ENCODE peak calls at places on chromosomes 1 and 21, in four cellular contexts. One of them, this sample, is unnamed.

GRCh38 chr1:56453722-56454078 is 125.7 kb downstream of the PLPP3 start:
- DNase-seq in stimulated activated naive CD4-positive, alpha-beta T cell: no peak
- DNase-seq in EL: no peak
- DNase-seq in effector memory CD4-positive, alpha-beta T cell: no peak
- DNase-seq in this sample: no peak

GRCh38 chr1:7586031-7586941 is 184.8 kb upstream of the VAMP3 start:
- DNase-seq in stimulated activated naive CD4-positive, alpha-beta T cell: no peak
- DNase-seq in EL: no peak
- DNase-seq in effector memory CD4-positive, alpha-beta T cell: no peak
- DNase-seq in this sample: no peak

GRCh38 chr21:42187976-42188653 is 30.8 kb upstream of the ABCG1 start:
- DNase-seq in stimulated activated naive CD4-positive, alpha-beta T cell: peak
- DNase-seq in EL: peak
- DNase-seq in effector memory CD4-positive, alpha-beta T cell: peak
- DNase-seq in this sample: peak

GRCh38 chr1:7379445-7379971 is 391.6 kb upstream of the VAMP3 start:
- DNase-seq in stimulated activated naive CD4-positive, alpha-beta T cell: no peak
- DNase-seq in EL: peak
- DNase-seq in effector memory CD4-positive, alpha-beta T cell: no peak
- DNase-seq in this sample: peak

GRCh38 chr1:233113713-233114028 is 163.3 kb downstream of the NTPCR start:
- DNase-seq in stimulated activated naive CD4-positive, alpha-beta T cell: no peak
- DNase-seq in EL: no peak
- DNase-seq in effector memory CD4-positive, alpha-beta T cell: no peak
- DNase-seq in this sample: no peak

GRCh38 chr1:225424562-225425210 is 3.2 kb downstream of the LBR start:
- DNase-seq in stimulated activated naive CD4-positive, alpha-beta T cell: no peak
- DNase-seq in EL: peak
- DNase-seq in effector memory CD4-positive, alpha-beta T cell: no peak
- DNase-seq in this sample: peak

GRCh38 chr1:188249813-188250212 is 1421.1 kb downstream of the PLA2G4A start:
- DNase-seq in stimulated activated naive CD4-positive, alpha-beta T cell: no peak
- DNase-seq in EL: peak
- DNase-seq in effector memory CD4-positive, alpha-beta T cell: no peak
- DNase-seq in this sample: no peak

GRCh38 chr21:34126269-34126668 is 52.9 kb downstream of the MRPS6 start:
- DNase-seq in stimulated activated naive CD4-positive, alpha-beta T cell: peak
- DNase-seq in EL: peak
- DNase-seq in effector memory CD4-positive, alpha-beta T cell: no peak
- DNase-seq in this sample: no peak

GRCh38 chr1:228345201-228345930 is 61.3 kb downstream of the TRIM11 start:
- DNase-seq in stimulated activated naive CD4-positive, alpha-beta T cell: no peak
- DNase-seq in EL: no peak
- DNase-seq in effector memory CD4-positive, alpha-beta T cell: no peak
- DNase-seq in this sample: no peak

GRCh38 chr1:208219659-208220282 is 24.4 kb downstream of the PLXNA2 start:
- DNase-seq in stimulated activated naive CD4-positive, alpha-beta T cell: no peak
- DNase-seq in EL: peak
- DNase-seq in effector memory CD4-positive, alpha-beta T cell: no peak
- DNase-seq in this sample: peak

GRCh38 chr1:81666586-81666985 is 134.1 kb upstream of the ADGRL2 start:
- DNase-seq in stimulated activated naive CD4-positive, alpha-beta T cell: no peak
- DNase-seq in EL: peak
- DNase-seq in effector memory CD4-positive, alpha-beta T cell: no peak
- DNase-seq in this sample: no peak

GRCh38 chr1:209929751-209930150 is 8.3 kb upstream of the SYT14 start:
- DNase-seq in stimulated activated naive CD4-positive, alpha-beta T cell: no peak
- DNase-seq in EL: peak
- DNase-seq in effector memory CD4-positive, alpha-beta T cell: no peak
- DNase-seq in this sample: no peak

GRCh38 chr1:100347009-100347966 is 5.0 kb upstream of the CDC14A start:
- DNase-seq in stimulated activated naive CD4-positive, alpha-beta T cell: no peak
- DNase-seq in EL: peak
- DNase-seq in effector memory CD4-positive, alpha-beta T cell: no peak
- DNase-seq in this sample: peak

GRCh38 chr21:37575536-37576083 is 209.0 kb downstream of the DYRK1A start:
- DNase-seq in stimulated activated naive CD4-positive, alpha-beta T cell: no peak
- DNase-seq in EL: no peak
- DNase-seq in effector memory CD4-positive, alpha-beta T cell: no peak
- DNase-seq in this sample: no peak

GRCh38 chr1:97277891-97278662 is 556.5 kb downstream of the PTBP2 start:
- DNase-seq in stimulated activated naive CD4-positive, alpha-beta T cell: no peak
- DNase-seq in EL: peak
- DNase-seq in effector memory CD4-positive, alpha-beta T cell: no peak
- DNase-seq in this sample: peak

GRCh38 chr1:59570524-59570923 is 244.2 kb upstream of the HOOK1 start:
- DNase-seq in stimulated activated naive CD4-positive, alpha-beta T cell: peak
- DNase-seq in EL: no peak
- DNase-seq in effector memory CD4-positive, alpha-beta T cell: peak
- DNase-seq in this sample: peak

GRCh38 chr1:47302472-47302871 is 11.5 kb downstream of the STIL start:
- DNase-seq in stimulated activated naive CD4-positive, alpha-beta T cell: no peak
- DNase-seq in EL: no peak
- DNase-seq in effector memory CD4-positive, alpha-beta T cell: no peak
- DNase-seq in this sample: no peak

GRCh38 chr1:176066709-176067108 is 140.4 kb downstream of the COP1 start:
- DNase-seq in stimulated activated naive CD4-positive, alpha-beta T cell: no peak
- DNase-seq in EL: no peak
- DNase-seq in effector memory CD4-positive, alpha-beta T cell: no peak
- DNase-seq in this sample: no peak

GRCh38 chr21:39456665-39457064 is 4.9 kb downstream of the SH3BGR start:
- DNase-seq in stimulated activated naive CD4-positive, alpha-beta T cell: no peak
- DNase-seq in EL: no peak
- DNase-seq in effector memory CD4-positive, alpha-beta T cell: no peak
- DNase-seq in this sample: no peak

GRCh38 chr1:30405631-30406212 is 317.7 kb downstream of the MATN1 start:
- DNase-seq in stimulated activated naive CD4-positive, alpha-beta T cell: no peak
- DNase-seq in EL: no peak
- DNase-seq in effector memory CD4-positive, alpha-beta T cell: no peak
- DNase-seq in this sample: no peak

GRCh38 chr1:16129316-16129715 is 26.6 kb downstream of the EPHA2 start:
- DNase-seq in stimulated activated naive CD4-positive, alpha-beta T cell: no peak
- DNase-seq in EL: no peak
- DNase-seq in effector memory CD4-positive, alpha-beta T cell: no peak
- DNase-seq in this sample: no peak

GRCh38 chr1:240122639-240123604 is 31.2 kb downstream of the FMN2 start:
- DNase-seq in stimulated activated naive CD4-positive, alpha-beta T cell: no peak
- DNase-seq in EL: no peak
- DNase-seq in effector memory CD4-positive, alpha-beta T cell: no peak
- DNase-seq in this sample: no peak

GRCh38 chr1:228653748-228654147 is 81.5 kb upstream of the RHOU start:
- DNase-seq in stimulated activated naive CD4-positive, alpha-beta T cell: no peak
- DNase-seq in EL: no peak
- DNase-seq in effector memory CD4-positive, alpha-beta T cell: no peak
- DNase-seq in this sample: no peak

GRCh38 chr1:116340506-116341240 is 32.4 kb upstream of the ATP1A1 start:
- DNase-seq in stimulated activated naive CD4-positive, alpha-beta T cell: no peak
- DNase-seq in EL: no peak
- DNase-seq in effector memory CD4-positive, alpha-beta T cell: no peak
- DNase-seq in this sample: no peak

GRCh38 chr1:238648756-238649155 is 737.6 kb upstream of the CHRM3 start:
- DNase-seq in stimulated activated naive CD4-positive, alpha-beta T cell: no peak
- DNase-seq in EL: no peak
- DNase-seq in effector memory CD4-positive, alpha-beta T cell: no peak
- DNase-seq in this sample: peak

GRCh38 chr21:42570841-42571387 is 57.3 kb downstream of the SLC37A1 start:
- DNase-seq in stimulated activated naive CD4-positive, alpha-beta T cell: no peak
- DNase-seq in EL: no peak
- DNase-seq in effector memory CD4-positive, alpha-beta T cell: no peak
- DNase-seq in this sample: no peak

GRCh38 chr1:81662913-81663526 is 137.7 kb upstream of the ADGRL2 start:
- DNase-seq in stimulated activated naive CD4-positive, alpha-beta T cell: no peak
- DNase-seq in EL: no peak
- DNase-seq in effector memory CD4-positive, alpha-beta T cell: no peak
- DNase-seq in this sample: no peak

GRCh38 chr1:199551967-199552565 is 475.4 kb upstream of the NR5A2 start:
- DNase-seq in stimulated activated naive CD4-positive, alpha-beta T cell: peak
- DNase-seq in EL: peak
- DNase-seq in effector memory CD4-positive, alpha-beta T cell: no peak
- DNase-seq in this sample: peak

GRCh38 chr1:116571215-116571919 is 541 bp upstream of the CD58 start:
- DNase-seq in stimulated activated naive CD4-positive, alpha-beta T cell: no peak
- DNase-seq in EL: no peak
- DNase-seq in effector memory CD4-positive, alpha-beta T cell: no peak
- DNase-seq in this sample: no peak

GRCh38 chr1:20180221-20181207 is 5.4 kb upstream of the UBXN10 start:
- DNase-seq in stimulated activated naive CD4-positive, alpha-beta T cell: no peak
- DNase-seq in EL: no peak
- DNase-seq in effector memory CD4-positive, alpha-beta T cell: no peak
- DNase-seq in this sample: no peak

GRCh38 chr1:61588736-61589381 is 136.1 kb downstream of the TM2D1 start:
- DNase-seq in stimulated activated naive CD4-positive, alpha-beta T cell: peak
- DNase-seq in EL: peak
- DNase-seq in effector memory CD4-positive, alpha-beta T cell: no peak
- DNase-seq in this sample: peak

This sample was measured in A172.